ENCODE peak calls at places on chromosomes 16 and 17, in six cellular contexts. I is A549, P is HCT116, V is K562, A is HepG2, G is GM12878. J is an unnamed sample.

GRCh38 chr17:9269350-9270035 is 248.2 kb downstream of the NTN1 start:
- DNase-seq in I (no peak), P (no peak), V (no peak), A (no peak), G (no peak), J (no peak)

GRCh38 chr17:50047083-50047482 is 8.8 kb upstream of the ITGA3 start:
- DNase-seq in I (no peak), P (no peak), V (no peak), A (no peak), G (no peak), J (no peak)

GRCh38 chr16:82630219-82630618 is 3.5 kb downstream of the CDH13 start:
- DNase-seq in I (no peak), P (no peak), V (no peak), A (no peak), G (no peak), J (no peak)

GRCh38 chr16:70594569-70594968 is 51.8 kb upstream of the IL34 start:
- DNase-seq in I (no peak), P (no peak), V (no peak), A (no peak), G (no peak), J (no peak)

GRCh38 chr16:49859139-49859947 is 3.4 kb upstream of the ZNF423 start:
- DNase-seq in I (no peak), P (no peak), V (peak), A (no peak), G (no peak), J (no peak)

GRCh38 chr17:42248351-42249179 is 27.6 kb downstream of the STAT5B start:
- DNase-seq in I (no peak), P (no peak), V (no peak), A (peak), G (peak), J (no peak)

GRCh38 chr17:82257473-82257872 is 16.0 kb downstream of the CSNK1D start:
- DNase-seq in I (no peak), P (no peak), V (no peak), A (no peak), G (no peak), J (no peak)

GRCh38 chr16:30775381-30776099 is 11.5 kb downstream of the ZNF629 start:
- DNase-seq in I (peak), P (peak), V (peak), A (peak), G (no peak), J (peak)

GRCh38 chr17:81603846-81604610 is 32.9 kb downstream of the NPLOC4 start:
- DNase-seq in I (no peak), P (no peak), V (no peak), A (no peak), G (no peak), J (no peak)

GRCh38 chr17:31499771-31500554 is 108.5 kb downstream of the RAB11FIP4 start:
- DNase-seq in I (no peak), P (peak), V (peak), A (peak), G (no peak), J (no peak)

GRCh38 chr17:61389670-61390478 is 9.8 kb upstream of the TBX2 start:
- DNase-seq in I (peak), P (no peak), V (peak), A (no peak), G (no peak), J (no peak)

GRCh38 chr17:45639297-45639849 is 144.7 kb upstream of the CRHR1 start:
- DNase-seq in I (no peak), P (no peak), V (no peak), A (no peak), G (no peak), J (no peak)
- TF ChIP-seq CEBPB in I (no peak), P (no peak), V (no peak), A (no peak), G (no peak), J (no peak)

GRCh38 chr17:64441772-64442549 is 7.0 kb upstream of the MILR1 start:
- DNase-seq in I (no peak), P (no peak), V (peak), A (peak), G (no peak), J (no peak)
- TF ChIP-seq MAX in I (no peak), P (no peak), V (no peak), A (no peak), G (no peak), J (no peak)

DNA sequence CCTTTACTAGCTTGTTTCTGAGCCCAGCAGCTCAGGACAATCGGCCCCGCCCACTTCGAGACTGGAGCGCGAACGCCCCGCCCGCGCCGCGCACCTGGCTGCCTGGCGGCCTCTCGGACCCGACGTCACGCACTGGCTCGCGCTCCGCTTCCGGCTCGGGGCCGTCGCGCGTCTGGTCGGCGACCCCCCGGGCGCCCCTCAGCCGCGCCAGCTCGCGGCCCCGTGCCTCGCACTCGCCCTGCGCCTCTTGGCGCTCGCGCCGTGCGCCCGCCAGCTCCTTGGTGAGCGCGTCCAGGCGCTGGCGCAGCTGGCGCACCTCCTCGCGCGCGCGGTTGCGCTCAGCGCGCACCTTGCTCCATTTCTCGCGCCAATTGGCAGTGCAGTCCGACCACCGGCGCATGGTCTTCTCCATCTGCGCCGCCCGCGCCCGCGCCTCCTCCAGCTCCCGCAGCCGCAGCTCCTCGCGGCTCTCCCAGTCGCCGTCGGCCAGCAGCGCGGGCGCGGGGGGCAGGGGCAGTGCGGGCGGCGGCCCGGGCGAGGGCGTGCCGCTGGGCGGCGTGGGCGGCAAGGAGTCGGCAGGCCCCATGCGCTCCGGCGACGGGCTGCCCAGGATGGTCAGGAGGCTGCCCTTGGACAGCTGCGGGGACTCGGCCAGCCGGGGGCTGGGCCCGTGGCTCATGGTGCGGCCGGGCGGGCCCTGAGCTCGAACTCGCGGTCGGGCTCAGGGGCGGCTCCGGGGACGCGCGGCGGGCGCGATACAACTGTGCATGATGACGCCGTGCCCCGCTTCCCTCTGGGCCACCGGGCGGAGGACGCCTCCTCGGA is 7.7 kb downstream of the CCDC102A start:
- DNase-seq in I (no peak), P (no peak), V (no peak), A (no peak), G (no peak), J (no peak)
- TF ChIP-seq CEBPB in I (no peak), P (no peak), V (no peak), A (no peak), G (no peak), J (no peak)

DNA sequence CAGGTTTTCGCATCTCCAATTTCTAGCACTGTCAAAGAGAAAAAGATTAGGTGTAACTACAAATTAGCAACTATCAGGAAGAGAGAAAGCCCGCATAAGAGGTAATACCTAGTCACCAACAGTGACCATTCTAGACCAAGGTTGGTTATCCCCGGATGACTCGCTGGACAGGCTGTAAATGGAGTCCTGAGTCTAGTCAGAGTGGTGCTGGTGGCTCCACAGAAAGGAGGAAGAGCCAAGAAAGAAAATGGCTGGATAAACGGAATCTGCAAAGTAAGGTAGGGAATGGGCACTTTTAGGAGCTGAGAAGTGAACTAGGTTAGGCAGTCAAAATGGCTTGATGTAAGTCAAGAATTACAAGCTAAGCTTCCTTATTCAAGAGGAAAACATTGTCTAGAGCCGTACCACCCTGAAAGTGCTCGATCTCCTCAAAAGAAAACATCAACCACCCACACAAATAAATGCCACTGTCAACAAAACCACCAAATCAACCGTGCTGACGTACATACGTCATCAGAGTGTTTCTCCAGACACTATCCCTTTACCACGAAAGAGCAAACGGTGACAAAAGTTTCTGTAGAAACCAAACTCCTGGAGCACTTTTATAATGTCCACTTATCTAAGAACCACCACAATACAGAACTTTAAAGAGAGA is 2.2 kb downstream of the GSPT1 start:
- DNase-seq in I (no peak), P (no peak), V (peak), A (no peak), G (no peak), J (no peak)
- TF ChIP-seq MAX in I (no peak), P (no peak), V (no peak), A (no peak), G (no peak), J (no peak)

GRCh38 chr16:84732674-84733352 is 33.0 kb downstream of the USP10 start:
- DNase-seq in I (no peak), P (no peak), V (peak), A (no peak), G (no peak), J (no peak)
- TF ChIP-seq CEBPB in I (no peak), P (no peak), V (no peak), A (no peak), G (no peak), J (no peak)

DNA sequence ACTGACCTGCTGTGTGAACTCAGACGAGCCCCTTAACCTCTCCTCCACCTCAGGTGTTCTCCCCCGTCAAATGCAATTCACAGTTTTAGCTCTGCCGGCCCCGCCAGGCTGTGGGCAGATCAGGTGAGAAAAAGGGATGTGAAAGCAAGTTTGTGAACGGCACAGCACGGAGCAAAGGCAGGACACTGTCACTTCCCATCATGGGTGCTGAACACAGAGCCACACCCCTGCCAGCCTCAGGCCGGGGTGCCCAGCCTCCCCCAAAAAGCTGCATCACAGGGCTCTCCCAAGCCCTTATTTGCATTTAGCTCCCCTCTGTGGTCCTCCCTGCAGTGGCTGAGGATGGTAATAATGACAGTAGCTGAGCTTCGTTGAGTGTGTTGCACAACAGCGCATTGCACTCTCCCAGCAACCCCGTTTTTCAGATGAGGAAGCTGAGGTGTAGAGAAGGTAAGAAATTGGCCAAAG is 88.8 kb upstream of the TNRC6C start:
- DNase-seq in I (no peak), P (no peak), V (no peak), A (no peak), G (peak), J (no peak)
- TF ChIP-seq MAX in I (no peak), P (no peak), V (no peak), A (no peak), G (peak), J (no peak)

GRCh38 chr16:89057738-89058137 is 35.9 kb upstream of the ACSF3 start:
- DNase-seq in I (no peak), P (no peak), V (no peak), A (no peak), G (no peak), J (no peak)

GRCh38 chr16:89054714-89055113 is 38.9 kb upstream of the ACSF3 start:
- DNase-seq in I (no peak), P (no peak), V (no peak), A (no peak), G (no peak), J (no peak)

GRCh38 chr16:89055313-89055712 is 38.3 kb upstream of the ACSF3 start:
- DNase-seq in I (no peak), P (no peak), V (no peak), A (no peak), G (no peak), J (no peak)

GRCh38 chr16:89055894-89056555 is 37.6 kb upstream of the ACSF3 start:
- DNase-seq in I (no peak), P (no peak), V (no peak), A (no peak), G (no peak), J (no peak)

DNA sequence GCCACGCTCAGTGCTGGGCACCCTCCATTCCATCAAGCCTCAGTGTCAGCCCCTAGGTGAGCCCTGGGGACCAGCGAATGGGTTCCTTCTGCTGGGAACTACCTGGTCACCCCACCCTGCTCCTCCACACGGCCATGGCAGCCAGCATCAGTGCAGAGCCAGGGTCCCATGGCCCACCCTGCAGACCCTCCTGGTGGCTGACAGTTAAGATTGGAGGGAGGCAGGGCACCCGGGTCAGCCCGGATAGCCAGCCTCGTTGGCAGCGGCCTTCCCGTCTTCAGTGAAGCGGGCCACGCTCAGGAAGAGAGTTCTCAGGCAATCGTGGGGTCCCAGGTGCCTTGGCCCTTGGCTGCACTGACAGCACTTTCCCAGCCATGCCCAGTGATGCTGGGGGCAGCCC is 37.1 kb upstream of the ACSF3 start:
- DNase-seq in I (no peak), P (no peak), V (no peak), A (no peak), G (no peak), J (no peak)
- TF ChIP-seq CEBPB in I (no peak), P (no peak), V (no peak), A (no peak), G (no peak), J (no peak)

GRCh38 chr16:48720266-48720665 is 110.3 kb upstream of the N4BP1 start:
- DNase-seq in I (no peak), P (no peak), V (peak), A (peak), G (no peak), J (peak)
- TF ChIP-seq MAX in I (no peak), P (no peak), V (no peak), A (no peak), G (no peak), J (no peak)

GRCh38 chr16:64615647-64616280 is 506.1 kb downstream of the CDH11 start:
- DNase-seq in I (no peak), P (no peak), V (no peak), A (no peak), G (no peak), J (peak)
- TF ChIP-seq CEBPB in I (no peak), P (no peak), V (no peak), A (no peak), G (no peak), J (no peak)